ENCODE peak calls at places on chromosomes 16 and 17, in five cellular contexts. J is GM12892, W is IMR-90, Y is heart left ventricle, V is GM12878. R is an unnamed sample.
A peak's percentile ranks its signal among the peaks of the same experiment; 100 is the strongest.

GRCh38 chr16:68417711-68418301 is 30.5 kb downstream of the SMPD3 start:
- DNase-seq in Y (no peak), J (peak; percentile 63), V (peak; percentile 73), W (no peak), R (peak; percentile 75)

GRCh38 chr16:2813661-2814288 is 3.3 kb upstream of the PRSS21 start:
- DNase-seq in Y (no peak), J (no peak), W (no peak), V (no peak), R (no peak)

GRCh38 chr17:62720126-62720850 is 87.8 kb downstream of the MARCHF10 start:
- DNase-seq in Y (no peak), W (no peak), J (no peak), V (peak; percentile 33), R (peak; percentile 31)

GRCh38 chr17:19342611-19343255 is 19.8 kb downstream of the B9D1 start:
- DNase-seq in V (no peak), Y (no peak), J (no peak), W (no peak), R (no peak)

GRCh38 chr16:89422905-89423630 is 67.3 kb downstream of the ANKRD11 start:
- DNase-seq in W (peak; percentile 79), Y (no peak), J (peak; percentile 55), V (peak; percentile 72), R (no peak)

GRCh38 chr17:9244066-9245052 is 223.0 kb downstream of the NTN1 start:
- DNase-seq in W (peak; percentile 88), Y (no peak), J (no peak), V (no peak), R (no peak)

GRCh38 chr17:46061435-46061834 is 62.4 kb downstream of the STH start:
- DNase-seq in Y (no peak), J (no peak), W (no peak), V (no peak), R (no peak)

GRCh38 chr17:1976683-1977064 is 48.5 kb downstream of the RTN4RL1 start:
- DNase-seq in Y (no peak), V (no peak), W (no peak), J (no peak), R (no peak)

GRCh38 chr17:42342242-42343008 is 45.8 kb downstream of the STAT3 start:
- DNase-seq in J (no peak), Y (no peak), V (no peak), W (peak; percentile 71), R (peak; percentile 54)

GRCh38 chr17:42107597-42108576 is 4.6 kb downstream of the DHX58 start:
- DNase-seq in J (peak; percentile 99), W (peak; percentile 32), Y (peak; percentile 73), V (no peak), R (peak; percentile 91)

GRCh38 chr17:72927146-72927545 is 165.3 kb downstream of the SLC39A11 start:
- DNase-seq in V (no peak), J (no peak), W (no peak), Y (no peak), R (no peak)

GRCh38 chr17:27376637-27377547 is 79.4 kb upstream of the KSR1 start:
- DNase-seq in V (no peak), J (no peak), Y (no peak), W (peak; percentile 44), R (no peak)

GRCh38 chr16:49756971-49757743 is 98.8 kb downstream of the ZNF423 start:
- DNase-seq in V (no peak), Y (no peak), W (no peak), J (no peak), R (no peak)

GRCh38 chr17:31391496-31391949 is at the start of gene RAB11FIP4:
- DNase-seq in Y (no peak), W (no peak), V (no peak), J (no peak), R (no peak)

GRCh38 chr16:53967172-53967571 is 263.2 kb downstream of the FTO start:
- DNase-seq in V (no peak), W (no peak), J (no peak), Y (no peak), R (no peak)

GRCh38 chr17:78027121-78027520 is 68.6 kb downstream of the TNRC6C start:
- DNase-seq in Y (no peak), V (no peak), W (no peak), J (no peak), R (no peak)

GRCh38 chr17:12064395-12064794 is 43.7 kb downstream of the MAP2K4 start:
- DNase-seq in W (no peak), J (no peak), Y (no peak), V (no peak), R (no peak)

GRCh38 chr17:76234354-76234679 is 6.0 kb downstream of the RNF157 start:
- DNase-seq in W (no peak), Y (no peak), V (peak; percentile 51), J (no peak), R (no peak)

GRCh38 chr17:9568004-9568403 is 7.6 kb downstream of the STX8 start:
- DNase-seq in W (no peak), Y (no peak), J (no peak), V (no peak), R (no peak)

GRCh38 chr16:85917959-85918358 is 19.0 kb downstream of the IRF8 start:
- DNase-seq in J (no peak), W (no peak), Y (no peak), V (peak; percentile 47), R (no peak)

GRCh38 chr16:3577302-3577752 is at the start of gene NLRC3:
- DNase-seq in W (no peak), Y (no peak), V (no peak), J (no peak), R (no peak)

GRCh38 chr17:47953945-47954344 is 3.7 kb downstream of the PRR15L start:
- DNase-seq in Y (no peak), V (no peak), W (no peak), J (no peak), R (no peak)

GRCh38 chr17:47952181-47953021 is 5.3 kb downstream of the PRR15L start:
- DNase-seq in V (no peak), J (no peak), W (no peak), Y (no peak), R (no peak)

GRCh38 chr17:47957591-47958490 is at the start of gene PRR15L:
- DNase-seq in J (no peak), V (no peak), Y (no peak), W (no peak), R (no peak)

GRCh38 chr17:47956818-47957590 is 679 bp downstream of the PRR15L start:
- DNase-seq in V (no peak), J (no peak), W (peak; percentile 15), Y (no peak), R (no peak)

GRCh38 chr17:47955497-47956461 is 1.9 kb downstream of the PRR15L start:
- DNase-seq in J (no peak), V (no peak), W (no peak), Y (no peak), R (no peak)
- TF ChIP-seq POLR2A in J (no peak), V (no peak), W (no peak), Y (no peak), R (no peak)

GRCh38 chr16:29308644-29309546 is 97.6 kb downstream of the NPIPB11 start:
- DNase-seq in Y (no peak), V (no peak), J (no peak), W (no peak), R (no peak)

GRCh38 chr16:29313559-29313887 is 93.0 kb downstream of the NPIPB11 start:
- DNase-seq in Y (no peak), J (no peak), W (no peak), V (no peak), R (no peak)

GRCh38 chr16:29312835-29313558 is 93.5 kb downstream of the NPIPB11 start:
- DNase-seq in J (no peak), V (no peak), Y (no peak), W (no peak), R (no peak)

GRCh38 chr16:29311636-29312344 is 94.7 kb downstream of the NPIPB11 start:
- DNase-seq in W (no peak), Y (no peak), J (no peak), V (no peak), R (no peak)

DNA sequence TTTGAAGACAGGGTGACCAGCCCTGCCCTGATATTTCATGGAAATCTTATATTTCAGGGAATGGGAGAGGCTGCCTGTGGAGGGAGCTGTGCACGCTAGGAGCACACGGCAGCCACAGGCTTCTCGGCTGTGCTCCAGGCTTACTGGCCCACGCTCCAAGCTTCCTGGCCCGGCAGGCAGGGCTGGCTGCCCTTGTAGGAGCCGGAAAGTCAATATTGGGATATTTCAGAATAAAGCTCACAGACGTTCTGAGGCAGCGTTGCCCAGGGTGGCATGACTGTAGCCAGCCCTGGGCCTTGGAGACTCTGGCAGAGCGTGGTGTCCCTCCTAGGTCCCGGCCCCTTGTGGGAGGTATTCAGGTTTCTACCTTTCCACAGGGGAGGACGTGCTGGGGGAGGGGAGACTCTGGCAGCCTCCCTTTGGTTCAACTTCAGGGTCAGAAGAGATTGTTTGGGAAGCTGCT is 95.6 kb downstream of the NPIPB11 start:
- DNase-seq in V (no peak), Y (no peak), J (no peak), W (no peak), R (no peak)
- TF ChIP-seq POLR2A in V (no peak), Y (no peak), J (no peak), W (no peak), R (no peak)

GRCh38 chr17:50502643-50502990 is 5.6 kb upstream of the MYCBPAP start:
- DNase-seq in J (no peak), W (no peak), V (no peak), Y (no peak), R (no peak)

GRCh38 chr17:50501906-50502642 is 6.2 kb upstream of the MYCBPAP start:
- DNase-seq in J (no peak), Y (no peak), V (no peak), W (no peak), R (no peak)

GRCh38 chr17:50499270-50499669 is 9.0 kb upstream of the MYCBPAP start:
- DNase-seq in Y (no peak), V (no peak), J (no peak), W (no peak), R (no peak)

GRCh38 chr17:50499722-50500121 is 8.5 kb upstream of the MYCBPAP start:
- DNase-seq in J (no peak), V (no peak), Y (no peak), W (no peak), R (no peak)

GRCh38 chr17:50501054-50501453 is 7.2 kb upstream of the MYCBPAP start:
- DNase-seq in W (no peak), J (no peak), Y (no peak), V (no peak), R (peak; percentile 54)
- TF ChIP-seq POLR2A in W (no peak), J (no peak), Y (no peak), V (no peak), R (no peak)

DNA sequence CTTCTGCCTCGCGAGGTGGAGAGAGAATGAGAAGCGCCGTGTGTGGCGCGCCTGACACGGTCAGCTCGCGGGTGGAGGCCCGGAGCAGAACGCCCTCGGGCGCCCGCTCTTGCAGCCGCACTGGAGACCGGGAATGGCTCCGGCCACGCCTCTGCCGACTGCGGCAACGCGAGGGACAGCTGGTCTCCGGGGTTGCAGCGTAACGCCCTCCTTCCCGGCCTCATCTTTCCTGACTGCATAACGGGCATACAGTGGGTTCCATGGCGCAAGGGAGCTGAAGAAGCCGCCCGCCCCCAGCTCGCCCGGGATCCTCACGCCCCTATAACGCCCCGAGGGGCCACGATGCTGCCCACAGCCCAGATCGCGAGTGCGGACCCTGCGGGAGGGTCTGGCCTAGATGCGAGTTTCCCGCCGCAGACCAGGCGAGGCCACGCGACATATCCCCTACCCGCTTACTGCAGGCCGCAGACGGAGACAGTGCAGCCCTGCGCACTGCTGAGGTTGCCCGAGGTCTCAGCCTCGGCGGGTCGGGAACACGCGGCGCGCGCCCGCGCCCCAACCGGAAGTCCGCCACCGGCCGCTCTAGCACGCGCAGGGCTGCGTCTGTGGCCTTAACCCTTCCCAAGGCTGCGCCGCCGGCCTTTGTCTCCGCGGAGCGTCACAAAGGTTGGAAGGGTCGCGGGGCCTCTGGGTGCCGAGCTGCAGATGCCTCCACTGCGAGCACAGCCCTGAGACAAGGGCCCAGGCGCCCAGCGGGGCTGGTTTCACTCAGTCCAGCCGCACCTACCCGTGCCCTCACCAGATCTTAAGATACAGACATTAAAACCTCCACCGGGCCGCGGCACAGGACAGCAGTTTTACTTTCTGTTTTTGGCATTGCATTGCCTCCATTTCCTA is 18.8 kb downstream of the BCL7C start:
- DNase-seq in Y (peak; percentile 95), J (peak; percentile 85), V (peak; percentile 64), W (peak; percentile 88), R (peak; percentile 92)
- TF ChIP-seq POLR2A in Y (peak; percentile 86), J (peak; percentile 98), V (peak; percentile 99), W (peak; percentile 75), R (peak; percentile 95)